ENCODE peak calls at places on chromosome 10, in four cellular contexts. One of them, this sample, is unnamed.
A peak's percentile ranks its signal among the peaks of the same experiment; 100 is the strongest.

GRCh38 chr10:59655309-59655708 is 54.3 kb downstream of the SLC16A9 start:
- DNase-seq in uterus: no peak
- DNase-seq in esophagus squamous epithelium: no peak
- DNase-seq in sigmoid colon: no peak
- DNase-seq in this sample: no peak

GRCh38 chr10:120950103-120950561 is 99.0 kb downstream of the WDR11 start:
- DNase-seq in uterus: no peak
- DNase-seq in sigmoid colon: no peak
- DNase-seq in esophagus squamous epithelium: no peak
- DNase-seq in this sample: no peak

GRCh38 chr10:27252267-27253000 is 11.8 kb upstream of the ACBD5 start:
- DNase-seq in esophagus squamous epithelium: no peak
- DNase-seq in sigmoid colon: no peak
- DNase-seq in uterus: peak; percentile 58
- DNase-seq in this sample: peak; percentile 85

GRCh38 chr10:5528989-5529701 is 4.4 kb downstream of the CALML3 start:
- DNase-seq in uterus: no peak
- DNase-seq in sigmoid colon: peak; percentile 54
- DNase-seq in esophagus squamous epithelium: no peak
- DNase-seq in this sample: peak; percentile 62

GRCh38 chr10:1328409-1328808 is 272.2 kb downstream of the WDR37 start:
- DNase-seq in uterus: no peak
- DNase-seq in esophagus squamous epithelium: no peak
- DNase-seq in sigmoid colon: no peak
- DNase-seq in this sample: no peak

GRCh38 chr10:480928-481551 is 208.4 kb downstream of the DIP2C start:
- DNase-seq in uterus: no peak
- DNase-seq in sigmoid colon: no peak
- DNase-seq in esophagus squamous epithelium: no peak
- DNase-seq in this sample: peak; percentile 53

GRCh38 chr10:99733366-99733765 is 1.3 kb downstream of the CUTC start:
- DNase-seq in sigmoid colon: no peak
- DNase-seq in uterus: no peak
- DNase-seq in esophagus squamous epithelium: no peak
- DNase-seq in this sample: no peak

GRCh38 chr10:96118604-96119450 is 11.3 kb upstream of the ZNF518A start:
- DNase-seq in esophagus squamous epithelium: no peak
- DNase-seq in uterus: no peak
- DNase-seq in sigmoid colon: no peak
- DNase-seq in this sample: no peak

GRCh38 chr10:10798021-10798420 is 219.7 kb upstream of the CELF2 start:
- DNase-seq in sigmoid colon: no peak
- DNase-seq in uterus: no peak
- DNase-seq in esophagus squamous epithelium: no peak
- DNase-seq in this sample: no peak

GRCh38 chr10:94108200-94108599 is 114.5 kb downstream of the PLCE1 start:
- DNase-seq in esophagus squamous epithelium: no peak
- DNase-seq in sigmoid colon: no peak
- DNase-seq in uterus: no peak
- DNase-seq in this sample: no peak

GRCh38 chr10:5284311-5285057 is 80.3 kb upstream of the UCN3 start:
- DNase-seq in uterus: no peak
- DNase-seq in sigmoid colon: no peak
- DNase-seq in esophagus squamous epithelium: no peak
- DNase-seq in this sample: no peak

GRCh38 chr10:32038777-32039176 is 17.4 kb downstream of the KIF5B start:
- DNase-seq in uterus: no peak
- DNase-seq in esophagus squamous epithelium: no peak
- DNase-seq in sigmoid colon: no peak
- DNase-seq in this sample: no peak
- H3K36me3 ChIP-seq in uterus: no peaks in the 10 kb centered on the region
- H3K36me3 ChIP-seq in esophagus squamous epithelium: no peaks in the 10 kb centered on the region
- H3K36me3 ChIP-seq in sigmoid colon: peaks cover 12% of the 10 kb centered on the region
- H3K36me3 ChIP-seq in this sample: peaks cover 51% of the 10 kb centered on the region

GRCh38 chr10:73480158-73480557 is 15.7 kb downstream of the PPP3CB start:
- DNase-seq in uterus: no peak
- DNase-seq in sigmoid colon: no peak
- DNase-seq in esophagus squamous epithelium: no peak
- DNase-seq in this sample: no peak

DNA sequence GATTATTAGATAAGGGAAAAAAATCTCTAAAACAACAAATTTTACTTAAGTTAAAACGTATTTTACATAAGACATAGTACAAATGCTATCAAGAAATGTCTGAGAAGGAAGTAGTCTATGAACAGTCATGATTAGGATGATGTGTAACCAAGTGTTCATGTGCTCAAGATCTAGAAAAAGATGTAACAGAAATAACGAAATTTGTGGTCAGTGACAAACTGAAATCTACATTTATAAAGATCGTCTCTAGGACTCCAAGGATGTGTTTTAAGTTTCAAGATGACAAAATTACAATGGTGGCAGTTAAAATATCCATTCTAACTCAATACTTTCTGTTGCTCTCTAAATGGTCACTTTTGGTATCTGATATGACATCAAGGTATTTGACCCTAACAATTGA is 17.2 kb downstream of the PPP3CB start:
- DNase-seq in sigmoid colon: no peak
- DNase-seq in uterus: no peak
- DNase-seq in esophagus squamous epithelium: no peak
- DNase-seq in this sample: no peak
- H3K36me3 ChIP-seq in sigmoid colon: peaks cover 3% of the 10 kb centered on the region
- H3K36me3 ChIP-seq in uterus: no peaks in the 10 kb centered on the region
- H3K36me3 ChIP-seq in esophagus squamous epithelium: no peaks in the 10 kb centered on the region
- H3K36me3 ChIP-seq in this sample: peaks cover 59% of the 10 kb centered on the region

GRCh38 chr10:73915206-73915851 is 4.4 kb downstream of the PLAU start:
- DNase-seq in esophagus squamous epithelium: no peak
- DNase-seq in uterus: no peak
- DNase-seq in sigmoid colon: no peak
- DNase-seq in this sample: no peak
- H3K36me3 ChIP-seq in esophagus squamous epithelium: no peaks in the 10 kb centered on the region
- H3K36me3 ChIP-seq in uterus: no peaks in the 10 kb centered on the region
- H3K36me3 ChIP-seq in sigmoid colon: no peaks in the 10 kb centered on the region
- H3K36me3 ChIP-seq in this sample: peaks cover 5% of the 10 kb centered on the region

GRCh38 chr10:12165036-12165435 is 30.7 kb downstream of the NUDT5 start:
- DNase-seq in esophagus squamous epithelium: no peak
- DNase-seq in uterus: no peak
- DNase-seq in sigmoid colon: no peak
- DNase-seq in this sample: no peak

GRCh38 chr10:12160664-12161063 is 31.2 kb downstream of the SEC61A2 start:
- DNase-seq in esophagus squamous epithelium: no peak
- DNase-seq in uterus: no peak
- DNase-seq in sigmoid colon: no peak
- DNase-seq in this sample: no peak

GRCh38 chr10:12162927-12163326 is 32.8 kb downstream of the NUDT5 start:
- DNase-seq in uterus: no peak
- DNase-seq in sigmoid colon: no peak
- DNase-seq in esophagus squamous epithelium: no peak
- DNase-seq in this sample: no peak

GRCh38 chr10:12165992-12166775 is 29.5 kb downstream of the NUDT5 start:
- DNase-seq in uterus: no peak
- DNase-seq in esophagus squamous epithelium: no peak
- DNase-seq in sigmoid colon: no peak
- DNase-seq in this sample: no peak

GRCh38 chr10:12164085-12164484 is 31.6 kb downstream of the NUDT5 start:
- DNase-seq in sigmoid colon: no peak
- DNase-seq in esophagus squamous epithelium: no peak
- DNase-seq in uterus: no peak
- DNase-seq in this sample: no peak
- H3K36me3 ChIP-seq in sigmoid colon: peaks cover 7% of the 10 kb centered on the region
- H3K36me3 ChIP-seq in esophagus squamous epithelium: no peaks in the 10 kb centered on the region
- H3K36me3 ChIP-seq in uterus: no peaks in the 10 kb centered on the region
- H3K36me3 ChIP-seq in this sample: peaks cover 59% of the 10 kb centered on the region

GRCh38 chr10:70426835-70427234 is 14.6 kb downstream of the NODAL start:
- DNase-seq in sigmoid colon: no peak
- DNase-seq in uterus: no peak
- DNase-seq in esophagus squamous epithelium: no peak
- DNase-seq in this sample: no peak

GRCh38 chr10:70430489-70431445 is 10.7 kb downstream of the NODAL start:
- DNase-seq in uterus: peak; percentile 75
- DNase-seq in esophagus squamous epithelium: no peak
- DNase-seq in sigmoid colon: peak; percentile 92
- DNase-seq in this sample: peak; percentile 43

GRCh38 chr10:70424320-70424719 is 17.2 kb downstream of the NODAL start:
- DNase-seq in esophagus squamous epithelium: no peak
- DNase-seq in sigmoid colon: no peak
- DNase-seq in uterus: no peak
- DNase-seq in this sample: no peak

GRCh38 chr10:70425096-70425495 is 16.4 kb downstream of the NODAL start:
- DNase-seq in esophagus squamous epithelium: no peak
- DNase-seq in uterus: no peak
- DNase-seq in sigmoid colon: no peak
- DNase-seq in this sample: no peak
- H3K36me3 ChIP-seq in esophagus squamous epithelium: peaks cover 8% of the 10 kb centered on the region
- H3K36me3 ChIP-seq in uterus: no peaks in the 10 kb centered on the region
- H3K36me3 ChIP-seq in sigmoid colon: peaks cover 33% of the 10 kb centered on the region
- H3K36me3 ChIP-seq in this sample: peaks cover 93% of the 10 kb centered on the region

This sample was measured in ascending aorta.